ENCODE peak calls at places on chromosomes 1 and 21, in ten cellular contexts. K is HEK293T; R is cardiac muscle cell; F is activated CD8-positive, alpha-beta memory T cell treated with anti-CD3 and anti-CD28 coated beads for 24 hours; J is stimulated activated CD4-positive, alpha-beta T cell treated with anti-CD3 and anti-CD28 coated beads, Interleukin-15, amount 100 ng/mL, for 24 hours; D is dorsolateral prefrontal cortex; C is H54; I is kidney epithelial cell; B is right cardiac atrium; P is HFF-Myc. Z is an unnamed sample.

GRCh38 chr1:111471012-111471411 is 2.8 kb upstream of the C1orf162 start:
- DNase-seq in R (no peak), F (no peak), B (peak), P (no peak), D (no peak), C (no peak), K (no peak), I (no peak), J (peak), Z (no peak)

GRCh38 chr1:161738627-161739287 is 10.8 kb upstream of the DUSP12 start:
- DNase-seq in P (no peak), C (no peak), J (peak), F (peak), R (peak), K (peak), B (peak), D (peak), I (no peak), Z (peak)

GRCh38 chr1:18348354-18348753 is 132.4 kb upstream of the KLHDC7A start:
- DNase-seq in F (no peak), P (no peak), D (no peak), I (no peak), C (no peak), B (no peak), R (no peak), J (no peak), K (no peak), Z (no peak)

GRCh38 chr1:24567792-24568388 is 12.0 kb downstream of the NCMAP start:
- DNase-seq in B (no peak), K (no peak), R (no peak), D (no peak), J (no peak), F (no peak), I (peak), C (no peak), P (no peak), Z (peak)

GRCh38 chr1:6033986-6034749 is 11.5 kb upstream of the KCNAB2 start:
- DNase-seq in I (no peak), K (peak), J (peak), P (no peak), D (peak), B (peak), R (peak), C (no peak), F (peak), Z (peak)

GRCh38 chr1:173002891-173003582 is 47.7 kb downstream of the TNFSF18 start:
- DNase-seq in B (peak), F (no peak), C (no peak), I (peak), P (no peak), R (peak), J (no peak), D (no peak), K (no peak), Z (no peak)

GRCh38 chr1:168465942-168466702 is 77.7 kb downstream of the XCL2 start:
- DNase-seq in F (peak), R (peak), C (no peak), I (peak), J (peak), K (no peak), P (peak), D (no peak), B (peak), Z (peak)

GRCh38 chr1:57340361-57341192 is 83.3 kb downstream of the DAB1 start:
- DNase-seq in R (no peak), F (no peak), C (no peak), D (no peak), I (no peak), K (no peak), J (no peak), B (no peak), P (no peak), Z (no peak)

GRCh38 chr1:81186271-81186670 is 614.5 kb upstream of the ADGRL2 start:
- DNase-seq in F (no peak), C (no peak), D (no peak), J (no peak), B (no peak), I (no peak), R (peak), P (no peak), K (no peak), Z (no peak)

GRCh38 chr1:83583351-83584014 is 415.4 kb downstream of the TTLL7 start:
- DNase-seq in K (no peak), I (no peak), C (no peak), D (no peak), J (peak), B (no peak), F (no peak), R (no peak), P (peak), Z (no peak)

GRCh38 chr1:6246497-6247295 is 2.7 kb downstream of the HES3 start:
- DNase-seq in F (peak), B (peak), I (no peak), K (peak), C (peak), D (peak), P (no peak), J (peak), R (peak), Z (peak)

GRCh38 chr1:147641695-147642592 is 28.4 kb downstream of the ACP6 start:
- DNase-seq in P (peak), C (peak), J (peak), K (peak), F (peak), D (no peak), B (no peak), I (no peak), R (peak), Z (peak)

GRCh38 chr21:35050348-35051286 is 1.5 kb upstream of the RUNX1 start:
- DNase-seq in R (no peak), I (no peak), K (no peak), C (peak), B (no peak), D (no peak), F (no peak), P (no peak), J (no peak), Z (no peak)

GRCh38 chr1:1213919-1214599 is at the start of gene TNFRSF4:
- DNase-seq in I (no peak), C (no peak), F (no peak), P (no peak), J (peak), B (peak), K (no peak), R (no peak), D (no peak), Z (no peak)

GRCh38 chr1:151653397-151653796 is 41.5 kb downstream of the SNX27 start:
- DNase-seq in J (no peak), I (no peak), F (no peak), C (no peak), B (no peak), P (peak), D (no peak), K (no peak), R (peak), Z (no peak)

GRCh38 chr1:48704736-48705135 is 72.0 kb downstream of the BEND5 start:
- DNase-seq in B (no peak), K (no peak), P (no peak), R (no peak), D (no peak), J (no peak), C (no peak), I (no peak), F (no peak), Z (no peak)

GRCh38 chr1:174021611-174022079 is 512 bp downstream of the RC3H1 start:
- DNase-seq in D (peak), J (peak), C (peak), I (no peak), P (no peak), R (peak), K (peak), B (peak), F (no peak), Z (peak)

GRCh38 chr21:43759651-43760050 is 16.5 kb downstream of the CSTB start:
- DNase-seq in R (no peak), F (no peak), C (no peak), K (no peak), P (no peak), J (no peak), B (peak), D (no peak), I (no peak), Z (no peak)

GRCh38 chr1:52554756-52555155 is 1.9 kb upstream of the TUT4 start:
- DNase-seq in D (no peak), J (no peak), C (no peak), P (no peak), R (no peak), K (no peak), B (no peak), F (no peak), I (no peak), Z (no peak)

GRCh38 chr1:245929224-245929623 is 577.9 kb downstream of the SMYD3 start:
- DNase-seq in P (no peak), R (no peak), F (no peak), B (no peak), C (no peak), K (no peak), J (no peak), D (no peak), I (no peak), Z (no peak)

GRCh38 chr1:232334811-232335210 is 295.1 kb downstream of the SIPA1L2 start:
- DNase-seq in K (no peak), I (no peak), F (no peak), C (no peak), R (no peak), B (no peak), D (no peak), J (no peak), P (no peak), Z (no peak)

GRCh38 chr21:43320526-43320925 is 106.4 kb downstream of the SIK1 start:
- DNase-seq in I (no peak), P (no peak), K (no peak), C (no peak), J (no peak), R (no peak), B (peak), F (no peak), D (no peak), Z (no peak)

GRCh38 chr1:204637985-204638356 is 47.6 kb downstream of the LRRN2 start:
- DNase-seq in J (no peak), P (no peak), B (no peak), F (no peak), D (no peak), I (no peak), C (no peak), K (no peak), R (no peak), Z (no peak)

GRCh38 chr1:222224576-222224975 is 323.3 kb downstream of the HHIPL2 start:
- DNase-seq in F (no peak), K (no peak), D (no peak), R (peak), J (no peak), B (no peak), P (no peak), I (no peak), C (no peak), Z (no peak)

GRCh38 chr1:174815036-174815435 is 184.7 kb upstream of the CACYBP start:
- DNase-seq in R (no peak), C (peak), B (no peak), J (peak), I (peak), D (no peak), K (no peak), P (peak), F (no peak), Z (no peak)

GRCh38 chr1:154154534-154155181 is at the start of gene NUP210L:
- DNase-seq in F (no peak), R (peak), C (no peak), I (no peak), K (no peak), J (peak), B (peak), P (no peak), D (no peak), Z (no peak)

GRCh38 chr1:203200059-203200553 is 13.6 kb upstream of the CHI3L1 start:
- DNase-seq in I (no peak), F (no peak), P (no peak), D (no peak), J (no peak), C (no peak), K (no peak), R (peak), B (peak), Z (peak)

GRCh38 chr1:154747841-154748766 is 122.0 kb downstream of the KCNN3 start:
- DNase-seq in P (no peak), B (peak), K (no peak), D (no peak), I (no peak), F (peak), C (no peak), J (peak), R (peak), Z (no peak)